ENCODE peak calls at places on chromosome 18, in five cellular contexts. L is Karpas-422, Z is neural crest cell, T is adipocyte, O is progenitor cell of endocrine pancreas. D is an unnamed sample.

GRCh38 chr18:72878561-72878960 is 10.8 kb upstream of the NETO1 start:
- DNase-seq in L (no peak), T (no peak), Z (no peak), O (no peak), D (no peak)

GRCh38 chr18:3886575-3887322 is 436.8 kb downstream of the TGIF1 start:
- DNase-seq in L (no peak), O (no peak), Z (no peak), T (no peak), D (no peak)

GRCh38 chr18:62957885-62958472 is 242.6 kb downstream of the PHLPP1 start:
- DNase-seq in T (peak; percentile 36), O (no peak), Z (peak; percentile 37), L (peak; percentile 75), D (no peak)

GRCh38 chr18:12679183-12679786 is 21.4 kb upstream of the SPIRE1 start:
- DNase-seq in Z (no peak), T (peak; percentile 69), O (no peak), L (no peak), D (no peak)

GRCh38 chr18:79750980-79751571 is 46.7 kb upstream of the KCNG2 start:
- DNase-seq in Z (no peak), O (no peak), L (no peak), T (no peak), D (no peak)

GRCh38 chr18:75454022-75454795 is 26.7 kb upstream of the SMIM21 start:
- DNase-seq in T (no peak), Z (no peak), L (no peak), O (no peak), D (no peak)

GRCh38 chr18:78273876-78274275 is 705.7 kb upstream of the SALL3 start:
- DNase-seq in Z (no peak), T (no peak), O (no peak), L (no peak), D (no peak)

GRCh38 chr18:59502222-59502898 is 143.3 kb upstream of the LMAN1 start:
- DNase-seq in Z (no peak), T (peak; percentile 94), L (no peak), O (no peak), D (no peak)

GRCh38 chr18:76689646-76690264 is 132.6 kb upstream of the ZNF236 start:
- DNase-seq in Z (no peak), O (no peak), T (no peak), L (no peak), D (no peak)

GRCh38 chr18:68355637-68356036 is 359.3 kb downstream of the TMX3 start:
- DNase-seq in O (no peak), L (no peak), Z (no peak), T (no peak), D (no peak)

GRCh38 chr18:25327631-25328030 is 24.3 kb downstream of the ZNF521 start:
- DNase-seq in L (no peak), Z (no peak), O (no peak), T (no peak), D (no peak)

GRCh38 chr18:78659748-78660147 is 319.9 kb upstream of the SALL3 start:
- DNase-seq in L (peak; percentile 81), T (no peak), O (peak; percentile 32), Z (peak; percentile 44), D (peak; percentile 16)

GRCh38 chr18:5772271-5772670 is 123.1 kb downstream of the TMEM200C start:
- DNase-seq in Z (no peak), O (no peak), T (peak; percentile 40), L (no peak), D (peak; percentile 8)

GRCh38 chr18:59516356-59517155 is 157.5 kb upstream of the LMAN1 start:
- DNase-seq in L (no peak), O (no peak), T (peak; percentile 76), Z (no peak), D (peak; percentile 47)

GRCh38 chr18:77012751-77013550 is 119.6 kb downstream of the MBP start:
- DNase-seq in O (no peak), L (no peak), Z (no peak), T (no peak), D (no peak)

D was measured in NT2/D1.